ENCODE peak calls at places on chromosomes 7 and 10, in six cellular contexts. A is fibroblast of the aortic adventitia, V is adipocyte, Y is epithelial cell of esophagus, O is fibroblast of mammary gland, G is prostate gland. W is an unnamed sample.

GRCh38 chr10:104881740-104882139 is 240.7 kb downstream of the SORCS3 start:
- DNase-seq in A (no peak), V (no peak), O (no peak), Y (no peak), G (no peak), W (no peak)

GRCh38 chr7:30980751-30981150 is 17.0 kb downstream of the GHRHR start:
- DNase-seq in G (no peak), O (no peak), A (no peak), Y (no peak), V (no peak), W (no peak)

GRCh38 chr7:135772639-135773019 is 24.0 kb upstream of the FAM180A start:
- DNase-seq in Y (no peak), G (no peak), A (no peak), V (no peak), O (no peak), W (no peak)

GRCh38 chr7:127629268-127629854 is 11.4 kb upstream of the PAX4 start:
- DNase-seq in A (no peak), Y (peak), O (no peak), G (no peak), V (no peak), W (no peak)

GRCh38 chr10:29203432-29203831 is 85.4 kb upstream of the LYZL1 start:
- DNase-seq in A (no peak), V (no peak), Y (no peak), G (no peak), O (no peak), W (no peak)

GRCh38 chr7:40804477-40805215 is 669.8 kb downstream of the SUGCT start:
- DNase-seq in G (no peak), V (peak), O (peak), Y (no peak), A (no peak), W (no peak)

GRCh38 chr7:12570529-12571461 is at the start of gene SCIN:
- DNase-seq in A (no peak), Y (no peak), V (peak), O (peak), G (peak), W (peak)

GRCh38 chr10:111373696-111374095 is 296.9 kb downstream of the ADRA2A start:
- DNase-seq in Y (no peak), A (no peak), V (no peak), O (no peak), G (no peak), W (no peak)

DNA sequence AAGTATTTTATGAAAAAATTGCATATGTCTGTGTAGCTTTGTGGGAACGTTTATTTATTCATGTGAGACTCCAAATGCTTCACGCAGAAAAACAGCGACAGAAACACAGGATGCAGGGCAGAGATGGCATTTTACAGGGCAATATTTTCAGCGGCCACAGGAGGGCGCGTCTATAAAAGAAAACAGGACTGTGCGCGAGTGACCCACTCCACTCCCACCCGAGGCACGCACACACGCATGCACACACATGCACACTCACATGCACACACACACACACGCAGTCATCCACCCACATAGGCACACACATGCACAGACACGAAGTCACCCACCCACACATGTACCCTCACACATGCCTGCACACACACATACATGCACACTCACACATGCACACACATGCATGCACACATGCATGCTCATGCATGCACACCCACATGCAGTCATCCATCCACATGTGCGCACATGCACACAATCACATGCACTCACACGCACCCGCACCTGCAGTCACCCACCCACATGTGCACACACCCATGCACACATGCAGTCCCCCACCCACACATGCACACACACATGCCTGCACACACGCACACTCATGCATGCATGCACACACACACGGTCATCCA is 96.3 kb downstream of the DNAJB6 start:
- DNase-seq in G (peak), V (peak), Y (peak), O (peak), A (peak), W (no peak)
- H3K4me3 ChIP-seq in G (peak), V (peak), Y (peak), O (peak), A (peak), W (no peak)

GRCh38 chr7:35969055-35969454 is 168.2 kb downstream of the SEPTIN7 start:
- DNase-seq in G (no peak), A (no peak), Y (no peak), V (peak), O (no peak), W (no peak)

GRCh38 chr7:35968140-35968940 is 167.5 kb downstream of the SEPTIN7 start:
- DNase-seq in O (no peak), Y (no peak), A (no peak), V (no peak), G (no peak), W (no peak)

GRCh38 chr7:35967366-35968139 is 166.7 kb downstream of the SEPTIN7 start:
- DNase-seq in V (no peak), Y (no peak), A (no peak), G (no peak), O (no peak), W (no peak)

GRCh38 chr7:35970458-35970857 is 169.6 kb downstream of the SEPTIN7 start:
- DNase-seq in O (no peak), A (no peak), V (no peak), G (no peak), Y (no peak), W (no peak)

GRCh38 chr7:35971133-35971995 is 170.5 kb downstream of the SEPTIN7 start:
- DNase-seq in Y (no peak), A (no peak), G (no peak), O (no peak), V (no peak), W (no peak)
- H3K4me3 ChIP-seq in Y (no peak), A (no peak), G (no peak), O (no peak), V (peak), W (no peak)

GRCh38 chr7:76063114-76063513 is 15.2 kb downstream of the MDH2 start:
- DNase-seq in Y (no peak), O (no peak), V (no peak), A (no peak), G (no peak), W (no peak)
- H3K4me3 ChIP-seq in Y (no peak), O (no peak), V (no peak), A (no peak), G (no peak), W (no peak)

GRCh38 chr10:101216207-101216607 is 13.1 kb downstream of the LBX1 start:
- DNase-seq in G (no peak), V (no peak), A (no peak), O (no peak), Y (no peak), W (no peak)

GRCh38 chr10:101216631-101217425 is 12.4 kb downstream of the LBX1 start:
- DNase-seq in G (no peak), O (no peak), V (no peak), A (no peak), Y (no peak), W (no peak)

GRCh38 chr10:101215397-101216206 is 13.7 kb downstream of the LBX1 start:
- DNase-seq in V (no peak), O (no peak), A (no peak), Y (no peak), G (no peak), W (no peak)

GRCh38 chr10:101217450-101218281 is 11.6 kb downstream of the LBX1 start:
- DNase-seq in A (no peak), Y (peak), O (peak), V (peak), G (no peak), W (peak)

DNA sequence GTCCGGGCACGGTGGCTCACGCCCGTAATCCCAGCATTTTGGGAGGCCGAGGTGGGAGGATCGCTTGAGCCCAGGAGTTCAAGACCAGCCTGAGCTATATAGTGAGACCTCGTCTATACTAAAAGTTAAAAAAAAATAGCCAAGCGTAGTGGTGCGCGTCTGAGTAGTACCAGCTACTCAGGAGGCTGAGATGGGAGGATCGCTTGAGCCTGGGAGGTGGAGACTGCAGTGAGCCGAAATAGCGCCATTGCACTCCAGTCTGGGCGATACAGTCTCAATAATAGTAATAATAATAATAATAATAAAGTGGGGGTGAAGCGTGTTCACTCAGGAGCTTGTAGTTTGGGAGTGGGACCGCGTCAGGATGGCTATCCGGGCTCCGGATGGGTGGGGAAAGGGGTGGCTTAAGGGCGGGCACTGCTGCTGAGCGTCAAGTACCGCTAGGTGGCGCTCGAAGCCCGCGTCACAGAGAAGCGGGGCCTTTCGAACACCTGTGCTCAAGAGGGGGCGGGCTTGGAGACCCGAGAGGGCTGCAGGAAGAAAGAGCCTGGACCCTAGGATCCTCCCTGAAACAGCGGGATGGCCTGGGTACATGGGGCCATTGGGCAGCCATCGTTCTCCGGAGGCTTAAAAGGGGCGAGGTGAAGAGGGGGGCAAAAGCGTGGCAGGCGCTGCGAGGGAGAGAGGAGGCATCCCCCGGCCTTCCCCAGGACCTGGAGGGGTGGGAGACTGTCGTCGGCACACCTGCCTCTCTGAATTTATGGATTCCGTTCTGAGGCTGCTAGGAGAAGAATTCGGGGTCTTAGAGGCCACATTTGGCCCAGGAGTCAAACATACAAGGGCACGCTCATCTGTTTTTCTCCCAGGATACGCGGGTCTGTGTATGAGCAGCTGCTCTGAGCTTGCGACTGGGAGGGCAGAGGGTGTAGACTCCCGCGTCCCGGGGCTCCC is 14.5 kb downstream of the LBX1 start:
- DNase-seq in V (peak), A (peak), G (peak), Y (peak), O (peak), W (no peak)
- H3K4me3 ChIP-seq in V (peak), A (no peak), G (no peak), Y (no peak), O (no peak), W (no peak)

GRCh38 chr7:141360414-141360760 is 190.8 kb upstream of the AGK start:
- DNase-seq in Y (no peak), G (no peak), O (no peak), V (no peak), A (no peak), W (no peak)

GRCh38 chr7:141363748-141364147 is 187.5 kb upstream of the AGK start:
- DNase-seq in Y (no peak), V (no peak), O (no peak), A (no peak), G (no peak), W (no peak)

GRCh38 chr7:141361479-141361878 is 189.7 kb upstream of the AGK start:
- DNase-seq in G (no peak), O (no peak), Y (no peak), A (no peak), V (no peak), W (no peak)

GRCh38 chr7:141361965-141362364 is 189.2 kb upstream of the AGK start:
- DNase-seq in G (no peak), O (no peak), V (no peak), A (no peak), Y (no peak), W (no peak)

DNA sequence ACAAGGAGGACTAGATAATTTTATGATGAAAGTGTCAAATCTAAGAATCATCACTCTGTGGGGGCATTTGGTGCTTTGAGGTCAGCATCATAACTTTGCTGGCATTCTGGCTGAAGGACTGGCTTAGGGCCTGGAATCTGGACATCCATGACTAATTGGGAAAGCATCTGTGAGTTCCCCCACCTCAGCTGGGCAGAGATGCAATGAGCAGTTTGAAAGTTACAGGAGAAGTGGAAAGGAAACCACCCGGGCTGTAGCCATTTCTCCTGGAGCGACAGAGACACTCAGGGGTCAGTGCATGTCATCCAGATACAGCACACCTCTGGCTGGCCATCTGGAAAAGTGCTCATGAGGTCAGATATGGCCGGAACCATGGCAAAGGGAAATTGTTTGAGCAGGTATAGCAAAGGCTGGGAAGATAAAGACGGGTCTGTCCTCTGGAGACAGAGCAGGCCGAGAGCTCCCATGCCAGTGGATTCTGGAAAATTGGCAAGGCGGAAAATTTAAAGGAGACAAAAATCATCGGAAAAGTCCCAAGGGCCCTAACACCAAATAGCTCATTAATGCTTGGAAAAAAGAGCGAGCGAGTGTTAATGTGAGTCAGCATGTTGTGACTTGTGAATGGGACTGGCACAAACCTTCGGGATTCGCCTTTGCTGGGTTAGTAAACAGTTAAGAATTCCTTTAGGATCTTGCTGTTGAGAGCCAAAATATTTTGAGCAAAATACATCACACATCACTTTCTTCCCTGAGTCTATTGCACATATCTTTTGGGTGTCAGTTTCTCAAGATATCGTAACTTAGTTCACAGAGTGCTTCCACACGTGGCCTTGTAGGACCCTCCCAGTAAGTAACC is 188.4 kb upstream of the AGK start:
- DNase-seq in G (no peak), V (peak), Y (peak), A (peak), O (peak), W (peak)
- H3K4me3 ChIP-seq in G (no peak), V (peak), Y (no peak), A (no peak), O (no peak), W (peak)